ENCODE peak calls at places on chromosomes 12 and 14, in six cellular contexts. R is SJSA1; Z is activated CD4-positive, alpha-beta memory T cell treated with anti-CD3 and anti-CD28 coated beads, Interleukin-2, amount 10 ng/mL, durations not matched to agents 7 days and 5 days; W is amniotic stem cell; H is Peyer's patch; A is HFFc6. N is an unnamed sample.

GRCh38 chr12:102873077-102873476 is 44.0 kb downstream of the PAH start:
- DNase-seq in A (no peak), Z (no peak), H (no peak), W (no peak), R (no peak), N (no peak)

GRCh38 chr14:90382491-90383125 is 14.2 kb upstream of the CALM1 start:
- DNase-seq in R (peak), A (peak), H (peak), Z (peak), W (peak), N (peak)

GRCh38 chr12:95286713-95287112 is 69.1 kb downstream of the VEZT start:
- DNase-seq in Z (no peak), A (no peak), W (no peak), H (no peak), R (no peak), N (no peak)

GRCh38 chr12:85654456-85654840 is 181.8 kb downstream of the RASSF9 start:
- DNase-seq in H (no peak), W (no peak), R (peak), Z (no peak), A (no peak), N (no peak)

GRCh38 chr14:68939893-68940613 is 39.0 kb downstream of the ACTN1 start:
- DNase-seq in A (peak), H (peak), Z (no peak), R (peak), W (peak), N (no peak)

GRCh38 chr12:96140110-96140509 is 54.1 kb upstream of the ELK3 start:
- DNase-seq in A (peak), R (no peak), W (peak), H (no peak), Z (no peak), N (no peak)

GRCh38 chr14:103692871-103693270 is 22.4 kb downstream of the XRCC3 start:
- DNase-seq in W (no peak), A (no peak), H (no peak), Z (no peak), R (peak), N (no peak)

GRCh38 chr14:103089386-103090335 is 4.9 kb upstream of the EXOC3L4 start:
- DNase-seq in R (no peak), Z (no peak), A (no peak), W (no peak), H (no peak), N (no peak)

GRCh38 chr14:104223810-104224515 is 85.6 kb downstream of the KIF26A start:
- DNase-seq in W (no peak), R (no peak), H (no peak), Z (no peak), A (no peak), N (no peak)

GRCh38 chr12:121796855-121797751 is 3.6 kb upstream of the RHOF start:
- DNase-seq in R (no peak), Z (no peak), H (peak), A (peak), W (peak), N (no peak)

N was measured in DND-41.